ENCODE peak calls at places on chromosome 15, in four cellular contexts. I is SK-N-SH, M is dorsolateral prefrontal cortex, T is HFFc6. O is an unnamed sample.

GRCh38 chr15:63283126-63283525 is 5.7 kb downstream of the APH1B start:
- DNase-seq in T (no peak), M (no peak), I (no peak), O (no peak)

GRCh38 chr15:93024716-93025624 is 64.0 kb downstream of the RGMA start:
- DNase-seq in M (no peak), T (no peak), I (no peak), O (no peak)

GRCh38 chr15:89192771-89193170 is 28.6 kb downstream of the RLBP1 start:
- DNase-seq in T (peak), M (no peak), I (peak), O (no peak)

GRCh38 chr15:38168472-38169057 is 84.1 kb upstream of the SPRED1 start:
- DNase-seq in I (no peak), M (no peak), T (no peak), O (no peak)

GRCh38 chr15:84810073-84810840 is 6.9 kb upstream of the ALPK3 start:
- DNase-seq in I (no peak), M (no peak), T (peak), O (no peak)

GRCh38 chr15:74403590-74403919 is 30.2 kb downstream of the SEMA7A start:
- DNase-seq in T (no peak), I (no peak), M (no peak), O (no peak)

GRCh38 chr15:49620174-49620573 is 444 bp downstream of the FAM227B start:
- DNase-seq in M (no peak), T (no peak), I (no peak), O (no peak)

GRCh38 chr15:40471105-40471777 is 457 bp downstream of the CHST14 start:
- DNase-seq in I (no peak), M (no peak), T (no peak), O (no peak)

GRCh38 chr15:39828374-39828931 is 45.8 kb upstream of the FSIP1 start:
- DNase-seq in I (no peak), T (peak), M (peak), O (no peak)

GRCh38 chr15:93028632-93029612 is 60.1 kb downstream of the RGMA start:
- DNase-seq in T (peak), I (no peak), M (peak), O (peak)

GRCh38 chr15:40054056-40054745 is 15.2 kb upstream of the SRP14 start:
- DNase-seq in T (no peak), I (no peak), M (no peak), O (no peak)

GRCh38 chr15:37079726-37080125 is 20.6 kb downstream of the MEIS2 start:
- DNase-seq in I (no peak), T (no peak), M (no peak), O (no peak)

GRCh38 chr15:78056714-78057269 is 20.7 kb downstream of the TBC1D2B start:
- DNase-seq in M (no peak), I (no peak), T (peak), O (no peak)

GRCh38 chr15:85878866-85879265 is 84.1 kb upstream of the KLHL25 start:
- DNase-seq in M (no peak), I (no peak), T (no peak), O (no peak)

GRCh38 chr15:49852756-49853155 is 231.9 kb downstream of the DTWD1 start:
- DNase-seq in I (no peak), T (no peak), M (no peak), O (no peak)

GRCh38 chr15:57552678-57553334 is 38.9 kb upstream of the MYZAP start:
- DNase-seq in M (no peak), I (no peak), T (no peak), O (no peak)

GRCh38 chr15:57551717-57552677 is 39.7 kb upstream of the MYZAP start:
- DNase-seq in M (no peak), T (peak), I (no peak), O (no peak)

GRCh38 chr15:57554063-57554820 is 37.5 kb upstream of the MYZAP start:
- DNase-seq in M (no peak), I (peak), T (no peak), O (no peak)

GRCh38 chr15:57554821-57555185 is 36.9 kb upstream of the MYZAP start:
- DNase-seq in I (no peak), M (no peak), T (no peak), O (no peak)

DNA sequence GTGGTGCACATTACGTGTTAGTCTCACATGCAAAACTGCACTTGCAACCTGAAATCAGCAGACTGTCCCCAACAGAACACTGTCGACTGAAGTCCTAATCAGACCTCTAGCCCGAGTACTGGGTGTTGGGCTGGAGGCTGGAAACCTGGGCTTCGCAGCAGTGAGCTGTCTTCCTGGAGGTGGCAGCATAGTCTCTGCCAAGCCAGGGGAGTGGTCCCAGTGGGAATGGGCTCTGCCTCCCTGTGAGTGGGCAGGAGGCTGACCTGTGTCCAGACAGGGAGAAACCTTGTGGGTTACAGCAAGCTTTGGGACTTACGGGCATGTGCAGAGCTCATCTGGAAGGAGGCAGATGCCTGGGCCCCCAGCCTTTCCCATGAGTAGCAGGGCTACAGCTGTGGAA is 38.2 kb upstream of the MYZAP start:
- DNase-seq in I (no peak), M (no peak), T (no peak), O (no peak)
- TF ChIP-seq CTCF in I (no peak), M (no peak), T (no peak), O (no peak)

GRCh38 chr15:91528811-91529210 is 324.7 kb upstream of the SLCO3A1 start:
- DNase-seq in I (no peak), T (no peak), M (no peak), O (no peak)

GRCh38 chr15:91529534-91529933 is 324.0 kb upstream of the SLCO3A1 start:
- DNase-seq in I (no peak), M (no peak), T (no peak), O (no peak)

GRCh38 chr15:91534235-91534634 is 319.3 kb upstream of the SLCO3A1 start:
- DNase-seq in T (no peak), M (no peak), I (no peak), O (no peak)

GRCh38 chr15:91530951-91531582 is 322.4 kb upstream of the SLCO3A1 start:
- DNase-seq in T (no peak), M (no peak), I (no peak), O (no peak)

GRCh38 chr15:91530279-91530678 is 323.2 kb upstream of the SLCO3A1 start:
- DNase-seq in I (no peak), T (no peak), M (no peak), O (no peak)
- TF ChIP-seq CTCF in I (no peak), T (no peak), M (no peak), O (no peak)

GRCh38 chr15:41660235-41661077 is at the start of gene MGA:
- DNase-seq in T (peak), M (peak), I (peak), O (peak)

GRCh38 chr15:41658689-41659088 is 1.5 kb upstream of the MGA start:
- DNase-seq in I (no peak), T (no peak), M (no peak), O (no peak)

GRCh38 chr15:41659190-41659589 is 1.0 kb upstream of the MGA start:
- DNase-seq in M (no peak), T (no peak), I (no peak), O (no peak)

GRCh38 chr15:41661078-41661528 is 898 bp downstream of the MGA start:
- DNase-seq in M (no peak), T (no peak), I (peak), O (no peak)

DNA sequence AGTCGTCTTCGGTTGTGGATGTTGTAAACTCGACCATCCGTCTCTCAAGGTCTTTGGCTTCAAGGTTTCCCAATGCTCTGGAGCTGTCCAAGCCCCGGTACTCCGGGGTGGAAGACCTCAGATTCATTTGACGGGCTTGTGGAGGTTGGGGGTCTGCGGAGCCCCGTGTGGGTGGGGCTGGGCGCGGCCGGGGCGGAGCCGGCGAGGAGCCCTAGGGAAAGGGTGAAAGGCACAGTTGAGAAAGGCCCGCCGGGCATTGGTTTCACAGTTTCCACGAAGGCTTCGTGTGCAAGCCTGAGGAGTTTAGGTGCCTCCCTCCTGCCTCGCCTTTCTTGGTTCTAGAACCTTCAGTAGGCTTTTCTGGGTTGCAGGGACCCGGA is 360 bp upstream of the MGA start:
- DNase-seq in I (no peak), M (no peak), T (no peak), O (no peak)
- TF ChIP-seq CTCF in I (no peak), M (no peak), T (no peak), O (no peak)

GRCh38 chr15:25345943-25346342 is 92.9 kb downstream of the UBE3A start:
- DNase-seq in M (peak), T (no peak), I (peak), O (no peak)
- TF ChIP-seq CTCF in M (no peak), T (peak), I (no peak), O (peak)

GRCh38 chr15:99961011-99961441 is 227.8 kb upstream of the LYSMD4 start:
- DNase-seq in T (no peak), M (no peak), I (no peak), O (peak)
- TF ChIP-seq CTCF in T (peak), M (peak), I (no peak), O (peak)

GRCh38 chr15:65957451-65957850 is 88.2 kb downstream of the RAB11A start:
- DNase-seq in T (no peak), M (no peak), I (no peak), O (no peak)

GRCh38 chr15:65952425-65953053 is 83.2 kb downstream of the RAB11A start:
- DNase-seq in T (peak), I (no peak), M (no peak), O (no peak)

GRCh38 chr15:65953622-65954021 is 84.3 kb downstream of the RAB11A start:
- DNase-seq in M (no peak), I (no peak), T (no peak), O (no peak)

GRCh38 chr15:65956307-65956706 is 87.0 kb downstream of the RAB11A start:
- DNase-seq in M (no peak), T (no peak), I (no peak), O (no peak)

DNA sequence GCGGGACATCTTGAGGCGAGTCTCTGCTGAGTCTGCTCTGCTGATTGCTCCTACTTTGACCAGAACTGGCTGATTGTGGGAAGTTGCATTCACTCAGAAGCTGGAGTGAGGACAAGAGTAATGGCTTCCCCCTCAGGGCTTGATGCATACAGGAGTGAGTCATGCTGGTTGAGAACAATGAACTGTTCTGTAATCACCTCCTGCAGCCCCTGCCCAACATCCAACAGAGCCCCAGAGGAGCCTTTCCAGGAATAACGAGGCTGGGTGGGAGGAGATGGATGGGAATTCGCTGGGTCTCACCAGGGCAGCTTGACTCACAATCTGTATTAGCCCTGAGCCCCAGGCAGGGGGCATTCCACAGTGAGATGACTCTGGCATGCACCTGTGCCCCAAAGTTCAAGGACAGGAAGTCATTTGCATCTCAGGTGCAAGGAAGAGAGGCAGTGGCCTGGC is 85.0 kb downstream of the RAB11A start:
- DNase-seq in T (no peak), M (no peak), I (peak), O (no peak)
- TF ChIP-seq CTCF in T (no peak), M (no peak), I (no peak), O (no peak)

O was measured in osteocyte.